ENCODE peak calls at places on chromosome 3, in ten cellular contexts. N is AG09309, D is spleen, Z is bronchial epithelial cell, C is stomach, M is AG04450, F is A549, U is fibroblast of mammary gland, S is left lung, E is AG10803. A is an unnamed sample.

GRCh38 chr3:191502583-191502982 is 41.6 kb downstream of the PYDC2 start:
- DNase-seq in N (no peak), D (no peak), Z (peak), C (no peak), M (no peak), F (no peak), U (no peak), S (no peak), E (no peak), A (no peak)

GRCh38 chr3:81289676-81290075 is 471.8 kb downstream of the GBE1 start:
- DNase-seq in N (no peak), D (no peak), Z (no peak), C (no peak), M (no peak), F (no peak), U (no peak), S (no peak), E (no peak), A (peak)

GRCh38 chr3:195154793-195155535 is 116.0 kb downstream of the XXYLT1 start:
- DNase-seq in N (peak), D (peak), Z (peak), C (peak), M (peak), F (no peak), U (peak), S (peak), E (peak), A (peak)

GRCh38 chr3:194130807-194131589 is 5.0 kb upstream of the HES1 start:
- DNase-seq in N (no peak), D (no peak), Z (peak), C (peak), M (no peak), F (no peak), U (no peak), S (peak), E (peak), A (peak)

GRCh38 chr3:80997622-80998021 is 763.8 kb downstream of the GBE1 start:
- DNase-seq in N (no peak), D (no peak), Z (no peak), C (no peak), M (no peak), F (no peak), U (no peak), S (no peak), E (no peak), A (no peak)

GRCh38 chr3:47440131-47440530 is 35.6 kb downstream of the SCAP start:
- DNase-seq in N (no peak), D (no peak), Z (peak), C (no peak), M (no peak), F (no peak), U (peak), S (no peak), E (no peak), A (no peak)

GRCh38 chr3:9108876-9109569 is 140.4 kb downstream of the SRGAP3 start:
- DNase-seq in N (no peak), D (no peak), Z (no peak), C (no peak), M (no peak), F (no peak), U (peak), S (no peak), E (no peak), A (no peak)

GRCh38 chr3:8518138-8518537 is 16.5 kb downstream of the LMCD1 start:
- DNase-seq in N (no peak), D (no peak), Z (no peak), C (no peak), M (no peak), F (no peak), U (peak), S (no peak), E (peak), A (no peak)

GRCh38 chr3:159764211-159765024 is 224.2 kb upstream of the IL12A start:
- DNase-seq in N (peak), D (peak), Z (peak), C (no peak), M (peak), F (peak), U (peak), S (peak), E (peak), A (no peak)

GRCh38 chr3:139388961-139389551 is 391 bp downstream of the COPB2 start:
- DNase-seq in N (no peak), D (no peak), Z (peak), C (peak), M (no peak), F (no peak), U (no peak), S (no peak), E (no peak), A (no peak)

GRCh38 chr3:167091186-167091585 is 288.9 kb downstream of the ZBBX start:
- DNase-seq in N (no peak), D (no peak), Z (no peak), C (no peak), M (no peak), F (no peak), U (peak), S (no peak), E (no peak), A (no peak)
- H3K4me3 ChIP-seq in N (no peak), D (no peak), Z (no peak), C (no peak), M (no peak), F (no peak), U (no peak), S (no peak), E (no peak), A (no peak)

GRCh38 chr3:17800232-17800631 is 57.8 kb upstream of the TBC1D5 start:
- DNase-seq in N (no peak), D (no peak), Z (peak), C (no peak), M (no peak), F (no peak), U (peak), S (no peak), E (no peak), A (no peak)

GRCh38 chr3:17799312-17799711 is 56.9 kb upstream of the TBC1D5 start:
- DNase-seq in N (no peak), D (no peak), Z (no peak), C (no peak), M (no peak), F (no peak), U (no peak), S (no peak), E (no peak), A (no peak)

GRCh38 chr3:17795280-17795679 is 52.8 kb upstream of the TBC1D5 start:
- DNase-seq in N (no peak), D (no peak), Z (no peak), C (no peak), M (no peak), F (no peak), U (no peak), S (no peak), E (no peak), A (no peak)

GRCh38 chr3:17795733-17796132 is 53.3 kb upstream of the TBC1D5 start:
- DNase-seq in N (no peak), D (no peak), Z (peak), C (no peak), M (no peak), F (no peak), U (peak), S (no peak), E (no peak), A (no peak)

GRCh38 chr3:17798000-17798399 is 55.6 kb upstream of the TBC1D5 start:
- DNase-seq in N (no peak), D (no peak), Z (no peak), C (no peak), M (no peak), F (no peak), U (no peak), S (no peak), E (no peak), A (no peak)
- TF ChIP-seq CTCF in N (no peak), D (no peak), Z (no peak), C (no peak), M (no peak), F (no peak), U (no peak), S (no peak), E (no peak), A (no peak)

DNA sequence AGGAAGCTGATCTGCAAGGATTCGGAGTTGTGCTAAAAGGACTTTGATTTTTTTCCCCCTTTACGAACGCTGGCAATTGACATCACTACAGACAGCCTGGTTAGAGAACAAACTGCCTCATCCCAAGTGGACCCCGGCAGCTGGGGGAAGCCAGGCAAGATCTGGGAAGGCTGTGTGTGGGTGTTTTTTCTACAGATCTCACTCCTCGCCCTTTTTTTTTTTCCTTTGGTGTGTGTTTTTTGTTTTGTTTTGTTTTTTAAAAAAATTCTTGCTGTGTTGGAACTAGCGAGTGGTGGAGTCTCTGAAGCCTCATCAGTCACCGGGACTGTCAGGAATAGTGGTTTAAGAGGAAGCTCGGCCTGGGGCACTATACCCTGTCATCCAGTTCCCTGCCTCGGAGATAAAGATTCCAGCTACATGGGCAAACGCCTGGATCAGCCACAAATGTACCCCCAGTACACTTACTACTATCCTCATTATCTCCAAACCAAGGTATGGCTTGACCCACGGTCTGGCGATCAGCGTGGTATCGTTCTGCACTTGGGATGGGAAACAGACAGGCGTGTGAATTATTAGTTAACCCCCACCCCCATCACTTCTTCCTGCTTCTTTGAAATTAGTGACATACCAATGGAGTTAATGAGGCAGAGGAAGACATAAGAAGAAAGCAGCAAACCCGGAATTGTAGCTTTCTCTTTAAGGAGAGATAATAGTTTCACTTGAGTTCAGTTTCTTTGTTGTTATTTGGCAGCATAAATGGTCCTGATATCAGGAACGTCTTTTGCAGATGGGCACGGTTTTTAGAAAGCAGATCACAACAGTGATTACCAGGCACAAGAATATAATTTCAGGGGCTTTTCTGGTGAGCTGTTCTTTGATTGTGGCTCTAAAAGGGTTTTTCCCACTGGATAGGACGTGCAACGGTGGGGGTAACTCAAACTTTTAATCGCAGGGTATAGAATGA is 676 bp downstream of the RBMS3 start:
- DNase-seq in N (no peak), D (no peak), Z (peak), C (no peak), M (no peak), F (no peak), U (peak), S (no peak), E (peak), A (no peak)
- H3K4me3 ChIP-seq in N (peak), D (peak), Z (peak), C (peak), M (peak), F (peak), U (peak), S (peak), E (peak), A (peak)

GRCh38 chr3:141845407-141846049 is 30.9 kb upstream of the ATP1B3 start:
- DNase-seq in N (no peak), D (no peak), Z (no peak), C (no peak), M (no peak), F (no peak), U (no peak), S (no peak), E (no peak), A (no peak)
- TF ChIP-seq CTCF in N (no peak), D (no peak), Z (no peak), C (no peak), M (no peak), F (no peak), U (no peak), S (no peak), E (no peak), A (no peak)

DNA sequence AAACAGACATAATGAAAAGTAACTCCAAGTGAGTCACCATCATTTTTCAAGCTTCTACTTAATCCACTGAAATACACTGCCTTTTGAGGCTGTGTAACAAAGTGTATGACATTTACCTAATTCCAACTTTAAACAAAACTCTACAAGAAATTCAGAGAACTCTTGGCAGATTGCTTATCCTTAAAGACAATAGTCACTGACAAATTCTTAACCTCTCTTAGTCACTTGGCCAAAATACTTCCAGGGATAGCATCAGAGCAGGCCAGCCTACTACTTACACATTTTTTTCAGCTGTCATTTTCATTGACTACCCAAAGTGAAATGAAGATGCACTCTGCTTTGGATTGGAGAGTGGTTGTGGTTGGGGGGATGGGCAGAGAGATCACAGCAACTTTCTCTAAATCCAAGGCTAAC is 3.6 kb downstream of the WWTR1 start:
- DNase-seq in N (no peak), D (no peak), Z (peak), C (no peak), M (no peak), F (no peak), U (peak), S (no peak), E (peak), A (no peak)
- H3K4me3 ChIP-seq in N (peak), D (no peak), Z (no peak), C (peak), M (peak), F (peak), U (peak), S (peak), E (peak), A (peak)

GRCh38 chr3:65466300-65466988 is 572.3 kb downstream of the MAGI1 start:
- DNase-seq in N (no peak), D (no peak), Z (no peak), C (no peak), M (no peak), F (no peak), U (no peak), S (no peak), E (no peak), A (no peak)
- TF ChIP-seq CTCF in N (no peak), D (no peak), Z (no peak), C (no peak), M (no peak), F (no peak), U (no peak), S (no peak), E (no peak), A (no peak)

DNA sequence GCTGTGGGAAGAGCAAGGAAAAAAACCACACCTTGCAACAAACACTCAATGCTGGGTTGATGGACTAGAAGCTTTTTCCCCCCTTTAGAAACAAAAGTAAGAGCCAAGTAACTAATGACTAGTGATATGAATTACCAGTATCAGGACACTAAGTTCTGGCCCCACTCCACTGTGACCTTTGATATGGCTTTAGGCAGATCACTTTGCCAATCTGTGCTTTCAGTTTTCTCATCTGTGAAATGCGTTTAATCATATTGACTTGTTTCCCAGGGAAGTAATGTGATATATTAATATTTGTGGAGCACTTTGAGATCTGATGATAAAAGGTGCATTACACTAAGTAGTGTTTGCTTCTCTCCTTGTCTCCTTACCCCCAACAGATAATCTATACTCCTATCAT is 319.3 kb upstream of the SATB1 start:
- DNase-seq in N (no peak), D (no peak), Z (no peak), C (no peak), M (no peak), F (no peak), U (no peak), S (no peak), E (no peak), A (no peak)
- H3K4me3 ChIP-seq in N (no peak), D (no peak), Z (no peak), C (no peak), M (no peak), F (no peak), U (no peak), S (no peak), E (no peak), A (no peak)

DNA sequence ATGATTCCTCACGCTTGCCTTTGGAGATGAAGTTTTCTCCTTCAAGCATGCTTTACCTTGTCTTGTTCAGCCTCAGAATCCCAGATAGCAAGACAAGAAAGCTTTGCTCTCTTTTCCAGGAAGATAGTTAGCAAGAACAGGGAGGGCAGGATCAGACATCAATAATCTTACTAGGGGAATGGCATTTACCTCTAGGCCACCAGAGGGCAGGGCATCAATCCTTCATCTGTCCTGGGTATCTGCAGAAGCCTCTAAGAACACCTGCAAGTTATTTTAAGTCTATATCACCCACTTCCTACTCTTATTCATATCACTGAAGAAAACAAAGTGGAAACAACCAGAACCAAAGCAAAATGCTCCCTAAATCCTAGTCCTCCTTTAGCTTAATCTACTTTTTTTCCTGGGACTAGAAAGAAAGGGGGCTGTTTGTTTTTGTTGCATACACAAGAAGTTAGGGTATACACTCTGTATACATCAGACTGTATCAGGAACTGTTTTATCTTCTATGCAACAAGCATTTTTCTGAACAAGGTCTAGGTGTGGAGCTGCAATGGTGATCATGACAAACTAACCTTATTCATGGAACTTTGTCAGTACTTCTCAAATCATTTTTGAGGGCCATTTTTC is 862.5 kb downstream of the CADM2 start:
- DNase-seq in N (no peak), D (no peak), Z (peak), C (peak), M (no peak), F (peak), U (no peak), S (no peak), E (no peak), A (peak)
- TF ChIP-seq CTCF in N (no peak), D (peak), Z (peak), C (no peak), M (peak), F (peak), U (peak), S (peak), E (no peak), A (peak)

GRCh38 chr3:134406331-134407246 is 32.3 kb upstream of the AMOTL2 start:
- DNase-seq in N (no peak), D (no peak), Z (no peak), C (peak), M (no peak), F (no peak), U (no peak), S (peak), E (no peak), A (no peak)
- H3K4me3 ChIP-seq in N (peak), D (peak), Z (peak), C (peak), M (peak), F (no peak), U (peak), S (peak), E (peak), A (peak)